ENCODE peak calls at places on chromosomes 4 and X, in four cellular contexts. One of them, this sample, is unnamed.
A peak's percentile ranks its signal among the peaks of the same experiment; 100 is the strongest.

GRCh38 chr4:158155656-158156356 is 17.0 kb downstream of the GASK1B start:
- DNase-seq in endothelial cell: no peak
- DNase-seq in astrocyte of the cerebellum: no peak
- DNase-seq in fibroblast of mammary gland: no peak
- DNase-seq in this sample: no peak

GRCh38 chr4:78247541-78248285 is 190.6 kb downstream of the FRAS1 start:
- DNase-seq in endothelial cell: no peak
- DNase-seq in astrocyte of the cerebellum: no peak
- DNase-seq in fibroblast of mammary gland: no peak
- DNase-seq in this sample: no peak

GRCh38 chr4:10088135-10089010 is 28.2 kb downstream of the WDR1 start:
- DNase-seq in endothelial cell: no peak
- DNase-seq in astrocyte of the cerebellum: no peak
- DNase-seq in fibroblast of mammary gland: no peak
- DNase-seq in this sample: no peak

GRCh38 chrX:136880003-136880451 is 498 bp downstream of the RBMX start:
- DNase-seq in endothelial cell: peak; percentile 12
- DNase-seq in astrocyte of the cerebellum: no peak
- DNase-seq in fibroblast of mammary gland: peak; percentile 13
- DNase-seq in this sample: peak; percentile 13

GRCh38 chr4:13403833-13404232 is 80.3 kb downstream of the RAB28 start:
- DNase-seq in endothelial cell: no peak
- DNase-seq in astrocyte of the cerebellum: no peak
- DNase-seq in fibroblast of mammary gland: no peak
- DNase-seq in this sample: no peak

GRCh38 chr4:83644677-83645639 is 109.0 kb downstream of the GPAT3 start:
- DNase-seq in endothelial cell: peak; percentile 44
- DNase-seq in astrocyte of the cerebellum: peak; percentile 46
- DNase-seq in fibroblast of mammary gland: peak; percentile 74
- DNase-seq in this sample: peak; percentile 38

GRCh38 chr4:151808120-151808529 is 47.3 kb upstream of the GATB start:
- DNase-seq in endothelial cell: no peak
- DNase-seq in astrocyte of the cerebellum: no peak
- DNase-seq in fibroblast of mammary gland: peak; percentile 37
- DNase-seq in this sample: peak; percentile 74

GRCh38 chr4:159016527-159017137 is 86.2 kb upstream of the RAPGEF2 start:
- DNase-seq in endothelial cell: no peak
- DNase-seq in astrocyte of the cerebellum: no peak
- DNase-seq in fibroblast of mammary gland: no peak
- DNase-seq in this sample: no peak

GRCh38 chrX:7606253-7606652 is 236.7 kb upstream of the VCX start:
- DNase-seq in endothelial cell: no peak
- DNase-seq in astrocyte of the cerebellum: no peak
- DNase-seq in fibroblast of mammary gland: no peak
- DNase-seq in this sample: no peak

GRCh38 chrX:74251006-74251930 is 52.7 kb upstream of the ZCCHC13 start:
- DNase-seq in endothelial cell: no peak
- DNase-seq in astrocyte of the cerebellum: no peak
- DNase-seq in fibroblast of mammary gland: peak; percentile 51
- DNase-seq in this sample: peak; percentile 51

GRCh38 chr4:123676550-123677229 is 280.1 kb downstream of the SPRY1 start:
- DNase-seq in endothelial cell: no peak
- DNase-seq in astrocyte of the cerebellum: no peak
- DNase-seq in fibroblast of mammary gland: no peak
- DNase-seq in this sample: no peak

GRCh38 chr4:156983366-156983765 is 11.8 kb upstream of the PDGFC start:
- DNase-seq in endothelial cell: no peak
- DNase-seq in astrocyte of the cerebellum: no peak
- DNase-seq in fibroblast of mammary gland: peak; percentile 54
- DNase-seq in this sample: peak; percentile 47

GRCh38 chrX:38754102-38754790 is 47.0 kb upstream of the MID1IP1 start:
- DNase-seq in endothelial cell: peak; percentile 21
- DNase-seq in astrocyte of the cerebellum: peak; percentile 38
- DNase-seq in fibroblast of mammary gland: peak; percentile 66
- DNase-seq in this sample: peak; percentile 26

GRCh38 chr4:8820178-8821102 is 51.2 kb downstream of the HMX1 start:
- DNase-seq in endothelial cell: no peak
- DNase-seq in astrocyte of the cerebellum: no peak
- DNase-seq in fibroblast of mammary gland: no peak
- DNase-seq in this sample: no peak

DNA sequence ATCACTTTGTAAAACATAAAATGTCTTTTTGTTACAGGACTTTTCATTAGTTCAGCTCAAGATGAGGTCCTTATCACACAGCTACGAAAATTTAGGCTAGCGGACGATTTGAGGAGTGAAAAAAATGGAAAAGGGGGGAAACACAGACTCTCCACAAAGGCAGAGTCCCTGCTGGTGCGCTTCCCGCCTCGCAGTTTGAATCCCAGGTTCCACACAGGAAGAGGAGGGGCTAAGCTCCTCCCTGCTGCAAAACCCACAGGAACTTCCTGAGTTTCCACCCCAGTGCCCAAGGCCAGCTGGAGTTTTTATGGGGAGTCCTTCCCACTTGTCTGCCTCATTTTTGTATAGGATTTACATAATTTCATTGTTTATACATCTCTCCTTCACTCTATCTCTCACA is 11.2 kb downstream of the ADAM29 start:
- DNase-seq in endothelial cell: no peak
- DNase-seq in astrocyte of the cerebellum: no peak
- DNase-seq in fibroblast of mammary gland: no peak
- DNase-seq in this sample: no peak
- TF ChIP-seq CTCF in endothelial cell: no peak
- TF ChIP-seq CTCF in astrocyte of the cerebellum: no peak
- TF ChIP-seq CTCF in fibroblast of mammary gland: no peak
- TF ChIP-seq CTCF in this sample: no peak

GRCh38 chrX:114075073-114075673 is 508.7 kb upstream of the HTR2C start:
- DNase-seq in endothelial cell: no peak
- DNase-seq in astrocyte of the cerebellum: no peak
- DNase-seq in fibroblast of mammary gland: no peak
- DNase-seq in this sample: no peak
- TF ChIP-seq CTCF in endothelial cell: peak; percentile 46
- TF ChIP-seq CTCF in astrocyte of the cerebellum: no peak
- TF ChIP-seq CTCF in fibroblast of mammary gland: peak; percentile 40
- TF ChIP-seq CTCF in this sample: peak; percentile 67

DNA sequence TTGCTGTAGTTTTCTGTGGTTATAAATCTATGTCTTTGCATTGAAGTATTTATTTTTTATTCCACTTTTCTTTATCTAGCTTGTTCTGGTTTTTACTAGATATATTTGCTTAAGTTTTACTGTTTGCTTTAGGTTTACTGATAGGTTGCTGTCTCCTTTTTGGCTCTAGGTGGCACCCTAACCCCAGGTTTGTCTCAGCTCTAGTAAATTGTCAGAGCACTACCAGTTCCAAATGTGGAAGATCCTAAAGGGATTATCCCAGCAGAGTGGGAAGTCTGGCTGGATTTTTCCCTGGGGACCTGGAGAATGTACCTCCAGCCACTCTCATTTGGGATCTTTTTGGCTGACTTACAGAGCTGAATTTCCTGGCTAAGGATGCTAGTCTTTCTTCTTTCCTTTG is 106.1 kb downstream of the PBDC1 start:
- DNase-seq in endothelial cell: peak; percentile 38
- DNase-seq in astrocyte of the cerebellum: peak; percentile 4
- DNase-seq in fibroblast of mammary gland: peak; percentile 57
- DNase-seq in this sample: peak; percentile 20
- TF ChIP-seq CTCF in endothelial cell: peak; percentile 30
- TF ChIP-seq CTCF in astrocyte of the cerebellum: peak; percentile 61
- TF ChIP-seq CTCF in fibroblast of mammary gland: peak; percentile 63
- TF ChIP-seq CTCF in this sample: peak; percentile 73

GRCh38 chr4:3399277-3400194 is 42.2 kb upstream of the HGFAC start:
- DNase-seq in endothelial cell: no peak
- DNase-seq in astrocyte of the cerebellum: peak; percentile 37
- DNase-seq in fibroblast of mammary gland: peak; percentile 45
- DNase-seq in this sample: peak; percentile 8
- TF ChIP-seq CTCF in endothelial cell: no peak
- TF ChIP-seq CTCF in astrocyte of the cerebellum: no peak
- TF ChIP-seq CTCF in fibroblast of mammary gland: peak; percentile 5
- TF ChIP-seq CTCF in this sample: peak; percentile 35

GRCh38 chr4:102606261-102606660 is 105.1 kb downstream of the NFKB1 start:
- DNase-seq in endothelial cell: no peak
- DNase-seq in astrocyte of the cerebellum: no peak
- DNase-seq in fibroblast of mammary gland: no peak
- DNase-seq in this sample: no peak
- TF ChIP-seq CTCF in endothelial cell: no peak
- TF ChIP-seq CTCF in astrocyte of the cerebellum: no peak
- TF ChIP-seq CTCF in fibroblast of mammary gland: no peak
- TF ChIP-seq CTCF in this sample: no peak

DNA sequence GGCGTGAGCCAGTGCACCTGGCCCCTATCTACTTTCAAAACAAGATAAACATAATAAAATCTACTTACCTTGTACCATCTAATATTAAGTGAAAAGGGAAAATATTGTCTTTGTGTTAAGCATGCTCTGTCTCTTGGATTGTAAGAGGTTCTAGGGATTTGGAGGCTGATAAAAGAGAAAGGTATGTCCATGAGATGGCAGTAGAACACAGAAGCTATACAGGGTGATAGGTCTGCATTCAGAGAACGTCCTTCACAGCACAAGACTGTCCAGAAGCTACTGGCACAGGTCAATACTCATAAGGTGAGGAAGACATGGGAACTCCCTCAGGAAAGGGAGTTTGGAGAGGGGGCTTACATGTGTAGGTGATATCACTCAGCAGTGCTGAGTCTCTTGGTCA is 135.5 kb downstream of the TMEM47 start:
- DNase-seq in endothelial cell: no peak
- DNase-seq in astrocyte of the cerebellum: no peak
- DNase-seq in fibroblast of mammary gland: peak; percentile 3
- DNase-seq in this sample: peak; percentile 12
- TF ChIP-seq CTCF in endothelial cell: no peak
- TF ChIP-seq CTCF in astrocyte of the cerebellum: no peak
- TF ChIP-seq CTCF in fibroblast of mammary gland: no peak
- TF ChIP-seq CTCF in this sample: peak; percentile 48

GRCh38 chrX:40174594-40175415 is 77.0 kb upstream of the BCOR start:
- DNase-seq in endothelial cell: peak; percentile 61
- DNase-seq in astrocyte of the cerebellum: no peak
- DNase-seq in fibroblast of mammary gland: no peak
- DNase-seq in this sample: peak; percentile 30
- TF ChIP-seq CTCF in endothelial cell: no peak
- TF ChIP-seq CTCF in astrocyte of the cerebellum: no peak
- TF ChIP-seq CTCF in fibroblast of mammary gland: no peak
- TF ChIP-seq CTCF in this sample: no peak

GRCh38 chr4:168553714-168554370 is 57.0 kb downstream of the PALLD start:
- DNase-seq in endothelial cell: no peak
- DNase-seq in astrocyte of the cerebellum: no peak
- DNase-seq in fibroblast of mammary gland: no peak
- DNase-seq in this sample: no peak

GRCh38 chr4:168550071-168550766 is 53.4 kb downstream of the PALLD start:
- DNase-seq in endothelial cell: no peak
- DNase-seq in astrocyte of the cerebellum: peak; percentile 83
- DNase-seq in fibroblast of mammary gland: peak; percentile 47
- DNase-seq in this sample: peak; percentile 57

GRCh38 chr4:168549145-168549544 is 52.3 kb downstream of the PALLD start:
- DNase-seq in endothelial cell: no peak
- DNase-seq in astrocyte of the cerebellum: no peak
- DNase-seq in fibroblast of mammary gland: peak; percentile 47
- DNase-seq in this sample: no peak

GRCh38 chr4:168551211-168551610 is 54.4 kb downstream of the PALLD start:
- DNase-seq in endothelial cell: no peak
- DNase-seq in astrocyte of the cerebellum: peak; percentile 72
- DNase-seq in fibroblast of mammary gland: peak; percentile 87
- DNase-seq in this sample: peak; percentile 89

GRCh38 chr4:168551945-168552695 is 55.3 kb downstream of the PALLD start:
- DNase-seq in endothelial cell: no peak
- DNase-seq in astrocyte of the cerebellum: no peak
- DNase-seq in fibroblast of mammary gland: peak; percentile 37
- DNase-seq in this sample: no peak
- TF ChIP-seq CTCF in endothelial cell: no peak
- TF ChIP-seq CTCF in astrocyte of the cerebellum: no peak
- TF ChIP-seq CTCF in fibroblast of mammary gland: peak; percentile 11
- TF ChIP-seq CTCF in this sample: peak; percentile 33

This sample was measured in HFFc6.